ENCODE peak calls at places on chromosome 12, in four cellular contexts. One of them, this sample, is unnamed.

GRCh38 chr12:114400395-114400794 is 5.5 kb downstream of the TBX5 start:
- DNase-seq in activated T-cell treated with anti-CD3 and anti-CD28 coated beads, Interleukin-2, amount 50 U/mL, for 1 hour: no peak
- DNase-seq in NCI-H2029: no peak
- DNase-seq in anterior cingulate cortex: no peak
- DNase-seq in this sample: no peak

GRCh38 chr12:74980510-74980909 is 229.1 kb downstream of the KCNC2 start:
- DNase-seq in activated T-cell treated with anti-CD3 and anti-CD28 coated beads, Interleukin-2, amount 50 U/mL, for 1 hour: no peak
- DNase-seq in NCI-H2029: no peak
- DNase-seq in anterior cingulate cortex: no peak
- DNase-seq in this sample: no peak

GRCh38 chr12:49296034-49296835 is 1.3 kb downstream of the PRPH start:
- DNase-seq in activated T-cell treated with anti-CD3 and anti-CD28 coated beads, Interleukin-2, amount 50 U/mL, for 1 hour: peak; percentile 75
- DNase-seq in NCI-H2029: peak; percentile 47
- DNase-seq in anterior cingulate cortex: no peak
- DNase-seq in this sample: no peak

GRCh38 chr12:48454675-48455074 is 17.7 kb upstream of the ANP32D start:
- DNase-seq in activated T-cell treated with anti-CD3 and anti-CD28 coated beads, Interleukin-2, amount 50 U/mL, for 1 hour: no peak
- DNase-seq in NCI-H2029: no peak
- DNase-seq in anterior cingulate cortex: no peak
- DNase-seq in this sample: no peak

GRCh38 chr12:26471560-26471959 is 276.2 kb downstream of the SSPN start:
- DNase-seq in activated T-cell treated with anti-CD3 and anti-CD28 coated beads, Interleukin-2, amount 50 U/mL, for 1 hour: no peak
- DNase-seq in NCI-H2029: no peak
- DNase-seq in anterior cingulate cortex: no peak
- DNase-seq in this sample: peak; percentile 24

GRCh38 chr12:5428332-5429221 is 3.3 kb upstream of the NTF3 start:
- DNase-seq in activated T-cell treated with anti-CD3 and anti-CD28 coated beads, Interleukin-2, amount 50 U/mL, for 1 hour: no peak
- DNase-seq in NCI-H2029: no peak
- DNase-seq in anterior cingulate cortex: no peak
- DNase-seq in this sample: no peak

GRCh38 chr12:30181334-30181733 is 397.6 kb upstream of the TMTC1 start:
- DNase-seq in activated T-cell treated with anti-CD3 and anti-CD28 coated beads, Interleukin-2, amount 50 U/mL, for 1 hour: no peak
- DNase-seq in NCI-H2029: no peak
- DNase-seq in anterior cingulate cortex: no peak
- DNase-seq in this sample: no peak

GRCh38 chr12:68406134-68406576 is 74.0 kb upstream of the MDM1 start:
- DNase-seq in activated T-cell treated with anti-CD3 and anti-CD28 coated beads, Interleukin-2, amount 50 U/mL, for 1 hour: no peak
- DNase-seq in NCI-H2029: peak; percentile 80
- DNase-seq in anterior cingulate cortex: peak; percentile 61
- DNase-seq in this sample: peak; percentile 82

GRCh38 chr12:12022306-12022931 is 48.3 kb upstream of the BCL2L14 start:
- DNase-seq in activated T-cell treated with anti-CD3 and anti-CD28 coated beads, Interleukin-2, amount 50 U/mL, for 1 hour: no peak
- DNase-seq in NCI-H2029: no peak
- DNase-seq in anterior cingulate cortex: no peak
- DNase-seq in this sample: no peak

GRCh38 chr12:29451886-29452285 is 45.6 kb downstream of the OVCH1 start:
- DNase-seq in activated T-cell treated with anti-CD3 and anti-CD28 coated beads, Interleukin-2, amount 50 U/mL, for 1 hour: no peak
- DNase-seq in NCI-H2029: no peak
- DNase-seq in anterior cingulate cortex: no peak
- DNase-seq in this sample: no peak

GRCh38 chr12:613996-614726 is 49.1 kb downstream of the NINJ2 start:
- DNase-seq in activated T-cell treated with anti-CD3 and anti-CD28 coated beads, Interleukin-2, amount 50 U/mL, for 1 hour: peak; percentile 37
- DNase-seq in NCI-H2029: no peak
- DNase-seq in anterior cingulate cortex: peak; percentile 52
- DNase-seq in this sample: peak; percentile 48

GRCh38 chr12:126663304-126664094 is 1598.3 kb downstream of the AACS start:
- DNase-seq in activated T-cell treated with anti-CD3 and anti-CD28 coated beads, Interleukin-2, amount 50 U/mL, for 1 hour: no peak
- DNase-seq in NCI-H2029: peak; percentile 16
- DNase-seq in anterior cingulate cortex: no peak
- DNase-seq in this sample: no peak

GRCh38 chr12:97805086-97805485 is 342.5 kb downstream of the RMST start:
- DNase-seq in activated T-cell treated with anti-CD3 and anti-CD28 coated beads, Interleukin-2, amount 50 U/mL, for 1 hour: no peak
- DNase-seq in NCI-H2029: no peak
- DNase-seq in anterior cingulate cortex: peak; percentile 2
- DNase-seq in this sample: no peak

GRCh38 chr12:52217223-52217622 is 15.8 kb upstream of the KRT7 start:
- DNase-seq in activated T-cell treated with anti-CD3 and anti-CD28 coated beads, Interleukin-2, amount 50 U/mL, for 1 hour: no peak
- DNase-seq in NCI-H2029: peak; percentile 82
- DNase-seq in anterior cingulate cortex: no peak
- DNase-seq in this sample: no peak

GRCh38 chr12:30416631-30417030 is 279.0 kb downstream of the IPO8 start:
- DNase-seq in activated T-cell treated with anti-CD3 and anti-CD28 coated beads, Interleukin-2, amount 50 U/mL, for 1 hour: no peak
- DNase-seq in NCI-H2029: no peak
- DNase-seq in anterior cingulate cortex: no peak
- DNase-seq in this sample: no peak

GRCh38 chr12:120388711-120389431 is 19.9 kb upstream of the MSI1 start:
- DNase-seq in activated T-cell treated with anti-CD3 and anti-CD28 coated beads, Interleukin-2, amount 50 U/mL, for 1 hour: no peak
- DNase-seq in NCI-H2029: peak; percentile 75
- DNase-seq in anterior cingulate cortex: peak; percentile 13
- DNase-seq in this sample: no peak

GRCh38 chr12:94262228-94263010 is 114.0 kb downstream of the PLXNC1 start:
- DNase-seq in activated T-cell treated with anti-CD3 and anti-CD28 coated beads, Interleukin-2, amount 50 U/mL, for 1 hour: peak; percentile 67
- DNase-seq in NCI-H2029: peak; percentile 89
- DNase-seq in anterior cingulate cortex: peak; percentile 64
- DNase-seq in this sample: peak; percentile 70

GRCh38 chr12:91194500-91194899 is 11.9 kb upstream of the DCN start:
- DNase-seq in activated T-cell treated with anti-CD3 and anti-CD28 coated beads, Interleukin-2, amount 50 U/mL, for 1 hour: no peak
- DNase-seq in NCI-H2029: no peak
- DNase-seq in anterior cingulate cortex: no peak
- DNase-seq in this sample: no peak

GRCh38 chr12:121325922-121326396 is 26.3 kb downstream of the ANAPC5 start:
- DNase-seq in activated T-cell treated with anti-CD3 and anti-CD28 coated beads, Interleukin-2, amount 50 U/mL, for 1 hour: no peak
- DNase-seq in NCI-H2029: no peak
- DNase-seq in anterior cingulate cortex: peak; percentile 9
- DNase-seq in this sample: no peak

GRCh38 chr12:129700036-129700435 is 203.8 kb downstream of the TMEM132D start:
- DNase-seq in activated T-cell treated with anti-CD3 and anti-CD28 coated beads, Interleukin-2, amount 50 U/mL, for 1 hour: no peak
- DNase-seq in NCI-H2029: no peak
- DNase-seq in anterior cingulate cortex: no peak
- DNase-seq in this sample: no peak

GRCh38 chr12:125187148-125187733 is 122.0 kb downstream of the AACS start:
- DNase-seq in activated T-cell treated with anti-CD3 and anti-CD28 coated beads, Interleukin-2, amount 50 U/mL, for 1 hour: no peak
- DNase-seq in NCI-H2029: no peak
- DNase-seq in anterior cingulate cortex: no peak
- DNase-seq in this sample: no peak

GRCh38 chr12:50642035-50642451 is 121.9 kb upstream of the ATF1 start:
- DNase-seq in activated T-cell treated with anti-CD3 and anti-CD28 coated beads, Interleukin-2, amount 50 U/mL, for 1 hour: no peak
- DNase-seq in NCI-H2029: no peak
- DNase-seq in anterior cingulate cortex: no peak
- DNase-seq in this sample: no peak

GRCh38 chr12:48682927-48683326 is 889 bp upstream of the KANSL2 start:
- DNase-seq in activated T-cell treated with anti-CD3 and anti-CD28 coated beads, Interleukin-2, amount 50 U/mL, for 1 hour: no peak
- DNase-seq in NCI-H2029: no peak
- DNase-seq in anterior cingulate cortex: no peak
- DNase-seq in this sample: no peak

GRCh38 chr12:93572712-93573551 is 457 bp downstream of the SOCS2 start:
- DNase-seq in activated T-cell treated with anti-CD3 and anti-CD28 coated beads, Interleukin-2, amount 50 U/mL, for 1 hour: peak; percentile 55
- DNase-seq in NCI-H2029: no peak
- DNase-seq in anterior cingulate cortex: no peak
- DNase-seq in this sample: peak; percentile 4

GRCh38 chr12:75954076-75954475 is 77.5 kb downstream of the PHLDA1 start:
- DNase-seq in activated T-cell treated with anti-CD3 and anti-CD28 coated beads, Interleukin-2, amount 50 U/mL, for 1 hour: no peak
- DNase-seq in NCI-H2029: no peak
- DNase-seq in anterior cingulate cortex: no peak
- DNase-seq in this sample: no peak

GRCh38 chr12:57735952-57736742 is 2.4 kb downstream of the AGAP2 start:
- DNase-seq in activated T-cell treated with anti-CD3 and anti-CD28 coated beads, Interleukin-2, amount 50 U/mL, for 1 hour: no peak
- DNase-seq in NCI-H2029: no peak
- DNase-seq in anterior cingulate cortex: peak; percentile 20
- DNase-seq in this sample: no peak

GRCh38 chr12:69972136-69972535 is 147.1 kb downstream of the MYRFL start:
- DNase-seq in activated T-cell treated with anti-CD3 and anti-CD28 coated beads, Interleukin-2, amount 50 U/mL, for 1 hour: no peak
- DNase-seq in NCI-H2029: no peak
- DNase-seq in anterior cingulate cortex: no peak
- DNase-seq in this sample: no peak

GRCh38 chr12:121893901-121894540 is 5.4 kb downstream of the PSMD9 start:
- DNase-seq in activated T-cell treated with anti-CD3 and anti-CD28 coated beads, Interleukin-2, amount 50 U/mL, for 1 hour: no peak
- DNase-seq in NCI-H2029: peak; percentile 15
- DNase-seq in anterior cingulate cortex: no peak
- DNase-seq in this sample: no peak

GRCh38 chr12:111309584-111309983 is 59.3 kb downstream of the PHETA1 start:
- DNase-seq in activated T-cell treated with anti-CD3 and anti-CD28 coated beads, Interleukin-2, amount 50 U/mL, for 1 hour: no peak
- DNase-seq in NCI-H2029: no peak
- DNase-seq in anterior cingulate cortex: no peak
- DNase-seq in this sample: no peak

GRCh38 chr12:67980391-67980790 is 8.9 kb upstream of the IFNG-AS1 start:
- DNase-seq in activated T-cell treated with anti-CD3 and anti-CD28 coated beads, Interleukin-2, amount 50 U/mL, for 1 hour: no peak
- DNase-seq in NCI-H2029: no peak
- DNase-seq in anterior cingulate cortex: no peak
- DNase-seq in this sample: no peak

GRCh38 chr12:27822076-27822712 is 42.2 kb upstream of the MANSC4 start:
- DNase-seq in activated T-cell treated with anti-CD3 and anti-CD28 coated beads, Interleukin-2, amount 50 U/mL, for 1 hour: peak; percentile 45
- DNase-seq in NCI-H2029: no peak
- DNase-seq in anterior cingulate cortex: no peak
- DNase-seq in this sample: no peak

GRCh38 chr12:127832172-127832571 is 434.8 kb upstream of the TMEM132C start:
- DNase-seq in activated T-cell treated with anti-CD3 and anti-CD28 coated beads, Interleukin-2, amount 50 U/mL, for 1 hour: no peak
- DNase-seq in NCI-H2029: no peak
- DNase-seq in anterior cingulate cortex: no peak
- DNase-seq in this sample: no peak

GRCh38 chr12:57087689-57088441 is 1.0 kb upstream of the NAB2 start:
- DNase-seq in activated T-cell treated with anti-CD3 and anti-CD28 coated beads, Interleukin-2, amount 50 U/mL, for 1 hour: peak; percentile 78
- DNase-seq in NCI-H2029: peak; percentile 20
- DNase-seq in anterior cingulate cortex: no peak
- DNase-seq in this sample: peak; percentile 60

GRCh38 chr12:56086096-56086495 is 6.1 kb downstream of the ERBB3 start:
- DNase-seq in activated T-cell treated with anti-CD3 and anti-CD28 coated beads, Interleukin-2, amount 50 U/mL, for 1 hour: no peak
- DNase-seq in NCI-H2029: no peak
- DNase-seq in anterior cingulate cortex: no peak
- DNase-seq in this sample: no peak